ENCODE peak calls at places on chromosomes 2 and 18, in seven cellular contexts. N is right cardiac atrium, I is Peyer's patch, T is left ventricle myocardium inferior, M is cardiac muscle cell, J is caudate nucleus, R is lower lobe of right lung. H is an unnamed sample.

GRCh38 chr2:42086500-42086953 is 38.7 kb downstream of the PKDCC start:
- DNase-seq in T (no peak), N (peak; percentile 57), R (no peak), I (peak; percentile 75), M (peak; percentile 71), J (peak; percentile 46), H (no peak)

GRCh38 chr2:42028571-42029148 is 19.2 kb upstream of the PKDCC start:
- DNase-seq in R (no peak), I (no peak), J (no peak), N (peak; percentile 77), T (no peak), M (no peak), H (no peak)

GRCh38 chr2:227890495-227891079 is 19.2 kb downstream of the DAW1 start:
- DNase-seq in J (no peak), T (no peak), N (no peak), R (no peak), M (peak; percentile 75), I (no peak), H (no peak)

GRCh38 chr2:26852405-26853348 is 4.7 kb downstream of the DPYSL5 start:
- DNase-seq in I (no peak), M (peak; percentile 36), J (no peak), N (no peak), T (no peak), R (no peak), H (no peak)

GRCh38 chr18:74286106-74286856 is 5.5 kb downstream of the CYB5A start:
- DNase-seq in N (no peak), I (no peak), M (no peak), R (no peak), T (no peak), J (no peak), H (no peak)

GRCh38 chr2:143246815-143247744 is 117.9 kb downstream of the ARHGAP15 start:
- DNase-seq in M (no peak), I (peak; percentile 55), T (no peak), R (no peak), N (no peak), J (no peak), H (no peak)

GRCh38 chr18:26546170-26546874 is 2.0 kb downstream of the KCTD1 start:
- DNase-seq in T (no peak), J (no peak), I (no peak), N (no peak), R (no peak), M (no peak), H (no peak)

GRCh38 chr2:38158361-38159128 is 82.6 kb upstream of the CYP1B1 start:
- DNase-seq in J (no peak), N (peak; percentile 68), R (no peak), M (no peak), T (no peak), I (no peak), H (no peak)

GRCh38 chr2:65507102-65508069 is 75.0 kb upstream of the SPRED2 start:
- DNase-seq in I (no peak), T (no peak), M (no peak), N (no peak), J (no peak), R (no peak), H (no peak)

GRCh38 chr2:33214436-33214835 is 262.0 kb upstream of the RASGRP3 start:
- DNase-seq in T (no peak), M (no peak), I (no peak), R (no peak), N (no peak), J (no peak), H (no peak)

GRCh38 chr2:55923091-55923977 is at the start of gene EFEMP1:
- DNase-seq in T (peak; percentile 66), R (peak; percentile 82), N (peak; percentile 89), I (peak; percentile 56), M (peak; percentile 71), J (peak; percentile 14), H (peak; percentile 45)

DNA sequence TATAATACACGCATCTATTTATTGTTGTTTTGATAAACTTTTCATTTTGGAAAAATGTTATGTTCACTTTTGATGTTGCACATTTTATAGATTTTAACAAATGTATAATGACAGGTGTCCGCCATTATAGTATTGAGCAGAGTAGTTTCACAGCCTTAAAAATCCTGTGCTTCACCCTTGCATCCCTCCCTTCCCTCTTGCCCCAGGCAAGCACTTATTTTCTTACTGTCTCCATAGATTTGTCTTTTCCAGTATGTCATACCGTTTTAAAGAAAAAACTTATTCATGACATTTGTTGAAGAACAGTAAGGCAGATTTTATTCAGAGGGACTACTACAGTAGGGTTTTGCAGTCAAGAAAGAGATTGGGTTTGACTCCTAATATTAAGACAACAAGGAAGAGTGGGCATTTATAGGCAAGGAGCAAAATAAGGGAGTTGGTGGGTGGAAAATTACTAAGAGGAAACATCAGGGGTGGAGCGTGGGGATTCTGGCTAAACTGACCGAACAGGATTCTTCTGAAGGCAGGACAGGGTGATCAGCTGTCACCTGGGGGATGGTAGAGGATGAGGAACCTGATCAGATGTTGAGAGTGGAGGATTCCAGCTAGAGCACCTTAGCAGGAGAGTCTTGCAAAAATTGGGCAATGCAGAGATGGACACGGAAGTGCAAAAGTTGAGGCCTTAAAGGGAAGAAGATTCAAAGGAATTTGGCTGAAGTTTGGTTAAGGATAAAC is 108.8 kb downstream of the NCK2 start:
- DNase-seq in J (no peak), T (no peak), I (no peak), M (no peak), R (no peak), N (no peak), H (peak; percentile 57)
- H3K27ac ChIP-seq in J (no peak overlapping the region), T (no peak overlapping the region), I (no peak overlapping the region), M (no peak overlapping the region), R (no peak overlapping the region), N (no peak overlapping the region), H (peak overlapping the region; percentile 29)

DNA sequence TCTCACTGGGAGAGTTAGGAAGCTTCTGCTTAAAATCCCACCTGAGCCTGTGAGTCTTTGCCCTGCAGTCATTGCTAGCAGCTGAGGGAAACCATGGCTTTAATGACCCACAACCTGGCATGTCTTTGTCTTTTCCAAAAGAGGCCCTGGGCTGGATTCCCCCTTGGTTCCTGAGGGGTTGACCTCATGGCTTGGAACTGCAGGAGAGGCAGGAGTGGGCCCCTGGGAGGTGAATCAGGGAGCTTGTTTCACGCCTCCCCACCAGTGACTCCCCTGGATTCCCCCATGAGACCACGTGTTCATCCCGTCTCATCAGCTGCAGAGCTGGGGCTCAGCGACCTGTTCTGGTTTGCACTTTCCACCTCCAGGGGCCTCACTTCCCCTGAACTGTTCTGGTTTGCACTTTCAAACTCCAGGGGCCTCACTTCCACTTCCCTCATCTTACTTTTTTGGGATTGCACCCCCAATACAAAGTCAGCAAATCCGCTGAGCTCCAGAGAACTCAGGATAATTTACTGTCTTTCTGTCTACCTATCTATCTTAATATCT is 58.5 kb upstream of the TMEM18 start:
- DNase-seq in T (no peak), R (no peak), N (no peak), I (no peak), J (no peak), M (no peak), H (no peak)
- H3K27ac ChIP-seq in T (no peak overlapping the region), R (no peak overlapping the region), N (no peak overlapping the region), I (no peak overlapping the region), J (no peak overlapping the region), M (no peak overlapping the region), H (no peak overlapping the region)

DNA sequence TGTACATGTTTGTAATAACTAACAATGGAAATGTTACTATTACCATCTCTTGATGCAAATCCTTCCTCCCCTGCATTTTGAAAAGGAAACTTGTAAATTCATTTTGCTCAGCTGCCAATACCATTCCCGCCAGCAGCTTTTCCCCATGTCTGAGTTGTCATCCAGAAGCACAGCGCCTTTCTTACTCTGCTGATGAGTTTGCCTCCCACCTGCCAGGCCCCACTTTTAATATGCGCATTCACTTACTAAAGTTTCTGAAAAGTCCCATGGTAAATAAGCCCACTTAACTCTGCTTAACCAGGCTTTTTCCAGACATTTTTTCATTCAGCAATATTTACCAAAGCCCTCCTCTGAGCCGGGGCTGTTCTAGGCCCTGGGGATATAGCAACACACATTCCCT is 3.9 kb downstream of the CHST10 start:
- DNase-seq in R (no peak), N (no peak), T (no peak), I (no peak), M (no peak), J (no peak), H (no peak)
- H3K27ac ChIP-seq in R (no peak overlapping the region), N (no peak overlapping the region), T (no peak overlapping the region), I (no peak overlapping the region), M (no peak overlapping the region), J (peak overlapping the region; percentile 41), H (no peak overlapping the region)

GRCh38 chr2:241768251-241768711 is 8.3 kb upstream of the GAL3ST2 start:
- DNase-seq in J (no peak), N (no peak), T (no peak), M (no peak), R (no peak), I (no peak), H (peak; percentile 10)

GRCh38 chr2:241770185-241770935 is 6.3 kb upstream of the GAL3ST2 start:
- DNase-seq in J (no peak), M (peak; percentile 54), R (no peak), I (no peak), N (peak; percentile 59), T (no peak), H (peak; percentile 12)

GRCh38 chr2:241770936-241771285 is 5.7 kb upstream of the GAL3ST2 start:
- DNase-seq in M (no peak), J (no peak), T (no peak), N (no peak), R (no peak), I (no peak), H (no peak)

GRCh38 chr2:241768850-241769249 is 7.8 kb upstream of the GAL3ST2 start:
- DNase-seq in M (no peak), I (no peak), N (no peak), J (no peak), R (no peak), T (no peak), H (peak; percentile 10)

GRCh38 chr2:241769819-241770184 is 6.8 kb upstream of the GAL3ST2 start:
- DNase-seq in N (no peak), I (no peak), T (no peak), M (no peak), R (no peak), J (no peak), H (no peak)
- H3K27ac ChIP-seq in N (no peak overlapping the region), I (no peak overlapping the region), T (no peak overlapping the region), M (no peak overlapping the region), R (no peak overlapping the region), J (no peak overlapping the region), H (no peak overlapping the region)

GRCh38 chr2:186544255-186544675 is 45.6 kb upstream of the ITGAV start:
- DNase-seq in T (no peak), J (no peak), I (no peak), M (peak; percentile 28), R (no peak), N (no peak), H (no peak)
- H3K27ac ChIP-seq in T (peak overlapping the region; percentile 59), J (no peak overlapping the region), I (no peak overlapping the region), M (peak overlapping the region; percentile 7), R (peak overlapping the region; percentile 25), N (no peak overlapping the region), H (peak overlapping the region; percentile 63)

H was measured in breast epithelium.